ENCODE peak calls at places on chromosomes 7 and 10, in six cellular contexts. F, R, A, N, S and T are unnamed samples.
A peak's percentile ranks its signal among the peaks of the same experiment; 100 is the strongest.

GRCh38 chr10:52216852-52217251 is 97.2 kb upstream of the DKK1 start:
- DNase-seq in R (peak; percentile 22), F (no peak), S (no peak), A (no peak), N (no peak), T (no peak)

GRCh38 chr7:53504914-53505313 is 469.5 kb downstream of the POM121L12 start:
- DNase-seq in F (no peak), A (no peak), S (no peak), N (no peak), R (peak; percentile 67), T (no peak)

GRCh38 chr10:132832186-132832983 is 46.4 kb upstream of the NKX6-2 start:
- DNase-seq in S (no peak), N (no peak), R (no peak), A (no peak), F (no peak), T (no peak)

GRCh38 chr10:14952851-14953451 is 945 bp downstream of the DCLRE1C start:
- DNase-seq in S (no peak), N (peak; percentile 30), R (peak; percentile 21), F (no peak), A (no peak), T (no peak)

GRCh38 chr10:111148025-111148424 is 71.2 kb downstream of the ADRA2A start:
- DNase-seq in A (no peak), N (no peak), S (no peak), F (no peak), R (no peak), T (no peak)

GRCh38 chr7:75066521-75066920 is 7.1 kb downstream of the RCC1L start:
- DNase-seq in A (no peak), R (no peak), N (no peak), S (no peak), F (no peak), T (no peak)

GRCh38 chr7:99623091-99623693 is 6.4 kb downstream of the ZSCAN25 start:
- DNase-seq in F (no peak), N (no peak), R (peak; percentile 69), A (no peak), S (no peak), T (no peak)

GRCh38 chr7:11726251-11727155 is 105.5 kb downstream of the THSD7A start:
- DNase-seq in N (no peak), F (no peak), R (peak; percentile 78), A (no peak), S (peak; percentile 37), T (peak; percentile 59)

GRCh38 chr10:6542999-6543430 is 37.1 kb downstream of the PRKCQ start:
- DNase-seq in S (no peak), F (no peak), A (peak; percentile 38), N (no peak), R (no peak), T (no peak)

GRCh38 chr7:113197274-113197673 is 78.9 kb upstream of the SMIM30 start:
- DNase-seq in F (no peak), R (peak; percentile 64), S (no peak), N (no peak), A (no peak), T (no peak)

GRCh38 chr7:45217358-45217757 is 59.8 kb downstream of the RAMP3 start:
- DNase-seq in A (no peak), S (no peak), R (peak; percentile 20), N (no peak), F (no peak), T (no peak)

GRCh38 chr10:117632406-117632805 is 89.9 kb downstream of the EMX2 start:
- DNase-seq in A (no peak), S (no peak), R (no peak), F (no peak), N (no peak), T (no peak)

GRCh38 chr7:114051871-114052324 is 133.1 kb upstream of the PPP1R3A start:
- DNase-seq in F (no peak), R (no peak), N (no peak), A (no peak), S (no peak), T (no peak)

GRCh38 chr10:1360011-1360580 is 303.9 kb downstream of the WDR37 start:
- DNase-seq in R (no peak), F (no peak), N (peak; percentile 14), S (no peak), A (no peak), T (no peak)

GRCh38 chr10:101250136-101250535 is 20.9 kb upstream of the LBX1 start:
- DNase-seq in S (no peak), A (no peak), R (no peak), N (no peak), F (no peak), T (no peak)

GRCh38 chr7:121395494-121395960 is 581 bp downstream of the FAM3C start:
- DNase-seq in A (peak; percentile 17), R (peak; percentile 41), F (peak; percentile 28), S (no peak), N (no peak), T (peak; percentile 48)

GRCh38 chr7:131786204-131786603 is 229.8 kb upstream of the PODXL start:
- DNase-seq in S (no peak), N (no peak), F (no peak), R (no peak), A (no peak), T (no peak)

GRCh38 chr7:130733866-130734524 is at the start of gene KLF14:
- DNase-seq in S (peak; percentile 28), F (no peak), R (peak; percentile 40), A (peak; percentile 10), N (peak; percentile 44), T (peak; percentile 51)

GRCh38 chr7:105496501-105496900 is 25.6 kb downstream of the PUS7 start:
- DNase-seq in A (no peak), N (no peak), R (peak; percentile 30), S (no peak), F (no peak), T (no peak)

GRCh38 chr7:100148225-100148558 is 526 bp upstream of the LAMTOR4 start:
- DNase-seq in R (no peak), A (no peak), N (no peak), S (no peak), F (no peak), T (no peak)

GRCh38 chr10:23331567-23332290 is 12.9 kb downstream of the C10orf67 start:
- DNase-seq in A (no peak), R (peak; percentile 91), F (no peak), S (no peak), N (no peak), T (no peak)

GRCh38 chr10:68560201-68560915 is at the start of gene TET1:
- DNase-seq in F (peak; percentile 1), R (peak; percentile 11), A (peak; percentile 5), S (peak; percentile 48), N (peak; percentile 90), T (peak; percentile 60)

GRCh38 chr7:27418544-27418943 is 175.9 kb downstream of the EVX1 start:
- DNase-seq in R (no peak), S (no peak), A (no peak), F (no peak), N (no peak), T (no peak)

GRCh38 chr10:48655426-48656240 is 29.0 kb upstream of the WDFY4 start:
- DNase-seq in N (no peak), S (peak; percentile 85), F (no peak), A (no peak), R (peak; percentile 45), T (peak; percentile 74)

GRCh38 chr7:155281411-155281969 is 16.2 kb upstream of the INSIG1 start:
- DNase-seq in F (no peak), N (no peak), R (no peak), A (no peak), S (no peak), T (no peak)

GRCh38 chr10:69213601-69214311 is 6.4 kb upstream of the HKDC1 start:
- DNase-seq in N (no peak), F (no peak), S (no peak), A (no peak), R (no peak), T (no peak)

GRCh38 chr10:49143249-49143648 is 9.4 kb upstream of the FAM170B start:
- DNase-seq in R (peak; percentile 13), N (no peak), F (no peak), S (no peak), A (no peak), T (no peak)

GRCh38 chr7:46908770-46909169 is 673.1 kb downstream of the TNS3 start:
- DNase-seq in S (no peak), A (no peak), N (no peak), F (no peak), R (peak; percentile 45), T (no peak)

GRCh38 chr10:14478201-14478600 is 147.5 kb upstream of the FRMD4A start:
- DNase-seq in A (no peak), N (no peak), F (no peak), R (no peak), S (no peak), T (no peak)

GRCh38 chr7:157876469-157877285 is 539.9 kb downstream of the DNAJB6 start:
- DNase-seq in S (no peak), F (no peak), N (no peak), R (no peak), A (no peak), T (peak; percentile 56)

GRCh38 chr7:101315336-101315735 is 6.3 kb downstream of the IFT22 start:
- DNase-seq in F (no peak), R (peak; percentile 66), A (peak; percentile 39), N (peak; percentile 38), S (no peak), T (no peak)

GRCh38 chr7:23093546-23093945 is 12.0 kb upstream of the KLHL7 start:
- DNase-seq in R (peak; percentile 74), N (no peak), F (no peak), S (no peak), A (no peak), T (no peak)

GRCh38 chr7:121302214-121302745 is 26.5 kb upstream of the WNT16 start:
- DNase-seq in R (peak; percentile 53), N (no peak), A (no peak), F (no peak), S (no peak), T (no peak)